ENCODE peak calls at places on chromosome 1, in six cellular contexts. S is HL-60, L is SJSA1, Y is transverse colon, G is OCI-LY7, R is ascending aorta. X is an unnamed sample.

GRCh38 chr1:39609618-39610331 is 29.7 kb downstream of the HEYL start:
- DNase-seq in L (peak), Y (peak), S (peak), G (peak), R (no peak), X (no peak)

GRCh38 chr1:51791888-51792287 is 86.6 kb downstream of the NRDC start:
- DNase-seq in G (no peak), R (no peak), Y (no peak), S (no peak), L (no peak), X (no peak)

GRCh38 chr1:236110137-236110536 is 32.2 kb upstream of the GPR137B start:
- DNase-seq in S (no peak), L (no peak), G (no peak), R (no peak), Y (no peak), X (no peak)

GRCh38 chr1:22685675-22686074 is 25.0 kb upstream of the EPHB2 start:
- DNase-seq in L (no peak), R (no peak), Y (no peak), S (no peak), G (no peak), X (no peak)

GRCh38 chr1:236166041-236166440 is 23.7 kb downstream of the GPR137B start:
- DNase-seq in Y (no peak), L (no peak), G (no peak), S (no peak), R (no peak), X (no peak)

GRCh38 chr1:211324992-211325775 is 1.4 kb upstream of the TRAF5 start:
- DNase-seq in L (no peak), S (no peak), R (no peak), Y (no peak), G (no peak), X (no peak)

GRCh38 chr1:89126602-89127001 is 688 bp upstream of the GBP2 start:
- DNase-seq in Y (no peak), R (no peak), L (no peak), G (no peak), S (no peak), X (no peak)

GRCh38 chr1:53735261-53735660 is 3.7 kb downstream of the GLIS1 start:
- DNase-seq in S (no peak), R (no peak), Y (no peak), L (no peak), G (no peak), X (no peak)

GRCh38 chr1:215081566-215082531 is 688 bp upstream of the KCNK2 start:
- DNase-seq in G (no peak), S (no peak), Y (no peak), L (no peak), R (no peak), X (no peak)

GRCh38 chr1:211578640-211579433 is at the start of gene SLC30A1:
- DNase-seq in S (peak), L (peak), Y (peak), R (peak), G (peak), X (peak)

DNA sequence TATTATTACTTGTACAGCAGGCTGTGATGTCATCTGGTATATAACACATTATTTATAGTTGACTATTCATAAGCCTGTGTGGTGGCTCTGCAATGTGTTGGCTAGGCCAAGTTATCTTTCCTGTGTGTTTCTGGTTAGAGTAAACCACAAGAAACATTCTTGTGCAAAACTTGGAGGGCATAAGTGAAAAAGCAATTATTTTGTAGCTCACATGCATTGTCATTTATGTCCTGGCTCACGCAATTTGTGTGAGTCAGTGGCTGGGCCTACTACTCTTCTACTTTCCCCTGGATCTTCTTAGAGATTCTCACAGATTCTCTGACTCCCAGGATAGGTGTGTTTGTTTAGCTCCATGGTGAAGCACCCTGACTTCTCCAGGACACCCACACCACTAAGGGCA is 59.3 kb downstream of the PTGS2 start:
- DNase-seq in S (peak), R (no peak), Y (no peak), L (no peak), G (no peak), X (no peak)
- H3K27ac ChIP-seq in S (peak), R (no peak), Y (no peak), L (no peak), G (no peak), X (no peak)

GRCh38 chr1:191709215-191709614 is 449.0 kb upstream of the RGS18 start:
- DNase-seq in S (no peak), R (no peak), G (no peak), Y (no peak), L (no peak), X (no peak)
- H3K27ac ChIP-seq in S (no peak), R (no peak), G (no peak), Y (no peak), L (no peak), X (no peak)

GRCh38 chr1:183844806-183845205 is 39.9 kb downstream of the RGL1 start:
- DNase-seq in S (no peak), L (no peak), Y (no peak), R (no peak), G (no peak), X (no peak)

GRCh38 chr1:183841950-183842816 is 37.3 kb downstream of the RGL1 start:
- DNase-seq in G (no peak), R (no peak), Y (peak), L (peak), S (no peak), X (no peak)

GRCh38 chr1:183841550-183841949 is 36.6 kb downstream of the RGL1 start:
- DNase-seq in R (no peak), G (no peak), L (no peak), S (no peak), Y (no peak), X (no peak)

GRCh38 chr1:183840140-183840539 is 35.2 kb downstream of the RGL1 start:
- DNase-seq in L (no peak), R (no peak), G (no peak), Y (no peak), S (no peak), X (no peak)

GRCh38 chr1:183842817-183843187 is 37.9 kb downstream of the RGL1 start:
- DNase-seq in L (no peak), R (no peak), G (no peak), Y (no peak), S (no peak), X (no peak)
- H3K27ac ChIP-seq in L (peak), R (peak), G (no peak), Y (peak), S (no peak), X (peak)

GRCh38 chr1:161185732-161186311 is 8.5 kb upstream of the B4GALT3 start:
- DNase-seq in Y (no peak), R (no peak), L (no peak), G (peak), S (peak), X (no peak)
- H3K27ac ChIP-seq in Y (peak), R (peak), L (no peak), G (peak), S (peak), X (peak)

GRCh38 chr1:224621813-224622682 is 5.9 kb downstream of the CNIH3 start:
- DNase-seq in G (no peak), R (no peak), L (no peak), Y (no peak), S (no peak), X (no peak)

GRCh38 chr1:224624432-224624831 is 8.3 kb downstream of the CNIH3 start:
- DNase-seq in Y (no peak), R (no peak), L (no peak), S (no peak), G (no peak), X (no peak)

GRCh38 chr1:224622831-224623230 is 6.7 kb downstream of the CNIH3 start:
- DNase-seq in G (no peak), R (no peak), L (no peak), Y (no peak), S (no peak), X (no peak)

GRCh38 chr1:224623310-224623714 is 7.2 kb downstream of the CNIH3 start:
- DNase-seq in R (no peak), Y (no peak), L (peak), S (no peak), G (no peak), X (no peak)

DNA sequence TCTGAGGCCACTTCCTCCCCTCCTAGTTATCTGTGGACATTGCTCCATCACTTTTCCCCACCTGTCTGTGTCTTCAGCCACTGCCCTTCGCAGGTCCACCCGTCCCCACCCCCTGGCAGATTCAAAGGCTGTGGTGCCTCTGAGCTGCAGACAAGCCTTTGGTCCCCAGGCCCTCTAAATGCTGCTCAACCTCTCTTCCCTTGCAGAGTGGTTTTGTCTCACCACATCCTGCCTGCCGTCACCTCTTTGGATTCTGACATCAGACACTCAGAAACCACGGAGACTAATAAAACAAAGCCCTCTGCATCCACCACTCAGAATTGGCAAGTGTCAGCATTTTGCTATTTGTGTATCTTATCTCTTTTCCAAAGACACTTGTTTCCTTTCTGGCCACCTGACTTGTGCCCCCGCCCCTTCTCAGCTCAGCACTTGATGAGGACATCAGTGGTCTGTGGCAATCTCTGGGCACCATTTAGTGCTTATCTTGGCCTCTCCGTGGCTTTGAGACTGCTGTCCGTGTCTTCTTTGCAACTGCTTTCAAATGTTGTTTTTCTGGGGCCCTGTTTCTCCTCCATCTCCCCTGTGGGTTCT is 7.7 kb downstream of the CNIH3 start:
- DNase-seq in S (no peak), G (peak), Y (peak), R (no peak), L (peak), X (no peak)
- H3K27ac ChIP-seq in S (no peak), G (no peak), Y (no peak), R (no peak), L (peak), X (no peak)

GRCh38 chr1:35032384-35032739 is 617 bp upstream of the ZMYM6 start:
- DNase-seq in S (no peak), L (no peak), R (no peak), Y (no peak), G (no peak), X (no peak)
- H3K27ac ChIP-seq in S (no peak), L (no peak), R (no peak), Y (peak), G (no peak), X (no peak)

GRCh38 chr1:54811066-54811465 is 9.9 kb upstream of the TTC22 start:
- DNase-seq in G (no peak), S (no peak), Y (peak), L (peak), R (no peak), X (no peak)
- H3K27ac ChIP-seq in G (no peak), S (no peak), Y (no peak), L (no peak), R (no peak), X (no peak)

DNA sequence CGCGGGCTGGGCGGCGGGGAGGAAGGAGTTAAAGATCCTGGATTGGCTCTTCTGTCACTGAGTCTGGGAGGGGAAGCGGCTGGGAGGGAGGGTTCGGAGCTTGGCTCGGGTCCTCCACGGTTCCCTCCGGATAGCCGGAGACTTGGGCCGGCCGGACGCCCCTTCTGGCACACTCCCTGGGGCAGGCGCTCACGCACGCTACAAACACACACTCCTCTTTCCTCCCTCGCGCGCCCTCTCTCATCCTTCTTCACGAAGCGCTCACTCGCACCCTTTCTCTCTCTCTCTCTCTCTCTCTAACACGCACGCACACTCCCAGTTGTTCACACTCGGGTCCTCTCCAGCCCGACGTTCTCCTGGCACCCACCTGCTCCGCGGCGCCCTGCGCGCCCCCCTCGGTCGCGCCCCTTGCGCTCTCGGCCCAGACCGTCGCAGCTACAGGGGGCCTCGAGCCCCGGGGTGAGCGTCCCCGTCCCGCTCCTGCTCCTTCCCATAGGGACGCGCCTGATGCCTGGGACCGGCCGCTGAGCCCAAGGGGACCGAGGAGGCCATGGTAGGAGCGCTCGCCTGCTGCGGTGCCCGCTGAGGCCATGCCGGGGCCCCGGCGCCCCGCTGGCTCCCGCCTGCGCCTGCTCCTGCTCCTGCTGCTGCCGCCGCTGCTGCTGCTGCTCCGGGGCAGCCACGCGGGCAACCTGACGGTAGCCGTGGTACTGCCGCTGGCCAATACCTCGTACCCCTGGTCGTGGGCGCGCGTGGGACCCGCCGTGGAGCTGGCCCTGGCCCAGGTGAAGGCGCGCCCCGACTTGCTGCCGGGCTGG is at the start of gene NPR1:
- DNase-seq in S (no peak), L (no peak), R (no peak), G (no peak), Y (peak), X (no peak)
- H3K27ac ChIP-seq in S (no peak), L (no peak), R (peak), G (no peak), Y (peak), X (no peak)

GRCh38 chr1:28896609-28896986 is 17.8 kb upstream of the EPB41 start:
- DNase-seq in S (no peak), R (no peak), Y (no peak), G (no peak), L (no peak), X (no peak)

GRCh38 chr1:28898267-28898955 is 16.0 kb upstream of the EPB41 start:
- DNase-seq in Y (no peak), R (no peak), S (no peak), L (no peak), G (no peak), X (no peak)

GRCh38 chr1:28897789-28898188 is 16.6 kb upstream of the EPB41 start:
- DNase-seq in S (no peak), G (no peak), R (no peak), L (no peak), Y (no peak), X (no peak)

GRCh38 chr1:28894785-28895184 is 19.6 kb upstream of the EPB41 start:
- DNase-seq in R (no peak), G (no peak), Y (no peak), L (no peak), S (no peak), X (no peak)

DNA sequence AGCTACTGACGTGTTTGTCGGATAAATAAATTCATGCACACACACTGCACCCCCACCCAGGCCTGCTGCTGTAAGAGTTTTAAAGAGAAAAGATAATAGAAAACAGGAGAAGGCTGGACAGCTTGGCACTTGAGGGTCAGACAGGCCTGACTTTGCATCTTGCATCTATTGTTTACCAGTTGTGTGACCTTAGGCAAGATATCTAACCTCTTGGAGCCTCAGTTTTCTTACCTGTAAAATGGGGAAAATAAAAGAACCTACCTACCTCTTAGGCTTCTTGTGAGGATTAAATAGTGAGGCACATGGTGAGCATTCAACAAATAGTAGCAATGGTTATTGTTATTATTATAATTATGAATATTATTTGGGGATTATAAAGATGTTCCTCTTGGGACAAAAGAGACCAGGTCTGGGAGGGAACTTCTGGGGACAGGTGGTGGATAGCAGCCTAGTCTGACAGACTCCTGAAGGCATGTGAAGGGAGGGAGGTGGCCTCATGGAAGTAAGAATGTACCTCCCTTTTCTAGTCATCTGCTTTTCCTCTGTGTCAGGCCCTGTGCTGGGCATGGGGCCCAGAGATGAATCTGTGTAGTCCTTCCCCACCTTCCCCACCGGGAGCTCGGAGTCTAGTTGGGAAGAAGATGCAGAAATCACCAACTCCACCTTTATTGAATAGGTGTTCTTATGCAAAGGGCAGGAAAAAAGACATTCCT is 18.3 kb upstream of the EPB41 start:
- DNase-seq in G (no peak), L (no peak), Y (no peak), S (no peak), R (no peak), X (no peak)
- H3K27ac ChIP-seq in G (no peak), L (no peak), Y (no peak), S (no peak), R (no peak), X (no peak)

GRCh38 chr1:76075877-76076276 is 1.3 kb downstream of the ST6GALNAC3 start:
- DNase-seq in R (no peak), G (peak), S (peak), L (no peak), Y (no peak), X (no peak)
- H3K27ac ChIP-seq in R (peak), G (no peak), S (peak), L (no peak), Y (peak), X (peak)